ENCODE peak calls at places on chromosomes 16 and 17, in eight cellular contexts. M is HCT116; Y is CD8-positive, alpha-beta T cell; P is tibial artery; C is upper lobe of right lung; W is tibial nerve; A is SK-N-SH; H is stomach. J is an unnamed sample.
A peak's percentile ranks its signal among the peaks of the same experiment; 100 is the strongest.

GRCh38 chr16:84825896-84826557 is 6.2 kb downstream of the CRISPLD2 start:
- DNase-seq in C (no peak), Y (no peak), W (no peak), M (no peak), A (no peak), H (no peak), P (no peak), J (no peak)

GRCh38 chr17:18025596-18026407 is 13.2 kb downstream of the ATPAF2 start:
- DNase-seq in A (no peak), H (no peak), M (no peak), Y (no peak), P (no peak), W (no peak), C (no peak), J (no peak)

GRCh38 chr17:40098846-40099626 is 1.4 kb downstream of the NR1D1 start:
- DNase-seq in P (peak; percentile 100), H (peak; percentile 100), C (peak; percentile 100), A (peak; percentile 97), Y (peak; percentile 100), W (peak; percentile 100), M (peak; percentile 99), J (peak; percentile 99)

GRCh38 chr17:65942592-65942991 is 249.3 kb downstream of the CEP112 start:
- DNase-seq in A (no peak), W (no peak), H (no peak), C (no peak), P (no peak), Y (no peak), M (no peak), J (no peak)

GRCh38 chr16:72884037-72884436 is 163.9 kb downstream of the ZFHX3 start:
- DNase-seq in Y (no peak), C (no peak), A (no peak), H (no peak), M (no peak), W (no peak), P (no peak), J (no peak)

GRCh38 chr17:6233339-6233738 is 163.2 kb downstream of the WSCD1 start:
- DNase-seq in H (no peak), A (no peak), W (no peak), M (no peak), Y (no peak), C (no peak), P (no peak), J (no peak)

GRCh38 chr17:8766731-8767130 is 8.4 kb upstream of the SPDYE4 start:
- DNase-seq in P (no peak), A (no peak), C (no peak), M (no peak), W (no peak), H (no peak), Y (no peak), J (no peak)

GRCh38 chr17:7004398-7005253 is 7.8 kb upstream of the RNASEK start:
- DNase-seq in C (no peak), Y (no peak), W (no peak), A (peak; percentile 70), H (no peak), M (peak; percentile 56), P (no peak), J (no peak)

GRCh38 chr16:55552621-55553020 is 13.9 kb upstream of the CAPNS2 start:
- DNase-seq in C (no peak), M (no peak), Y (no peak), W (no peak), A (no peak), H (no peak), P (no peak), J (no peak)

GRCh38 chr16:71357681-71358080 is 842 bp upstream of the CALB2 start:
- DNase-seq in H (no peak), M (no peak), A (peak; percentile 32), P (no peak), W (no peak), C (no peak), Y (no peak), J (no peak)

GRCh38 chr16:50538411-50539052 is 9.7 kb upstream of the NKD1 start:
- DNase-seq in H (no peak), W (no peak), C (no peak), Y (no peak), A (peak; percentile 62), M (no peak), P (no peak), J (no peak)

GRCh38 chr16:67649494-67649931 is 4.6 kb downstream of the CARMIL2 start:
- DNase-seq in C (no peak), M (no peak), Y (no peak), W (no peak), H (no peak), A (peak; percentile 60), P (no peak), J (no peak)

GRCh38 chr17:69236464-69236863 is 7.8 kb upstream of the ABCA10 start:
- DNase-seq in H (no peak), A (no peak), P (no peak), W (no peak), M (no peak), Y (no peak), C (no peak), J (no peak)

GRCh38 chr17:39094607-39095308 is 56.7 kb downstream of the PLXDC1 start:
- DNase-seq in M (no peak), Y (peak; percentile 64), C (no peak), H (no peak), A (no peak), P (no peak), W (no peak), J (no peak)

GRCh38 chr17:51372345-51373004 is 112.1 kb downstream of the UTP18 start:
- DNase-seq in M (peak; percentile 98), P (peak; percentile 40), A (no peak), Y (no peak), C (no peak), H (no peak), W (no peak), J (no peak)

GRCh38 chr17:75681289-75681688 is 14.2 kb downstream of the SAP30BP start:
- DNase-seq in H (no peak), C (no peak), M (no peak), W (no peak), Y (no peak), P (no peak), A (no peak), J (no peak)

GRCh38 chr17:10741416-10742140 is 11.8 kb upstream of the TMEM220 start:
- DNase-seq in H (peak; percentile 25), Y (no peak), W (no peak), C (no peak), A (no peak), P (no peak), M (no peak), J (no peak)

GRCh38 chr17:61133853-61134252 is 265.8 kb upstream of the TBX2 start:
- DNase-seq in P (no peak), C (no peak), M (no peak), H (no peak), Y (no peak), W (no peak), A (no peak), J (no peak)

GRCh38 chr17:50213026-50214015 is 11.9 kb upstream of the COL1A1 start:
- DNase-seq in A (peak; percentile 56), C (no peak), W (no peak), Y (peak; percentile 61), P (peak; percentile 19), M (no peak), H (peak; percentile 10), J (no peak)

GRCh38 chr17:35312790-35313711 is 60.4 kb downstream of the SLFN11 start:
- DNase-seq in M (peak; percentile 37), C (peak; percentile 63), H (peak; percentile 37), A (peak; percentile 52), W (no peak), Y (peak; percentile 90), P (peak; percentile 31), J (no peak)

GRCh38 chr17:82031303-82031884 is at the start of gene RAC3:
- DNase-seq in P (no peak), H (no peak), Y (no peak), M (no peak), A (peak; percentile 93), C (no peak), W (no peak), J (no peak)

GRCh38 chr16:57999366-57999970 is 1.0 kb downstream of the ZNF319 start:
- DNase-seq in H (no peak), C (no peak), A (peak; percentile 52), W (no peak), P (no peak), M (no peak), Y (peak; percentile 63), J (no peak)

GRCh38 chr17:40862985-40863733 is 3.9 kb downstream of the KRT12 start:
- DNase-seq in Y (no peak), C (no peak), W (no peak), A (no peak), M (no peak), H (no peak), P (no peak), J (no peak)

GRCh38 chr17:77148109-77148958 is 7.6 kb downstream of the SEC14L1 start:
- DNase-seq in P (no peak), M (no peak), Y (no peak), W (no peak), H (no peak), A (no peak), C (peak; percentile 31), J (no peak)
- H3K4me1 ChIP-seq in P (peaks cover 17% of the 10 kb centered on the region), M (peaks cover 14% of the 10 kb centered on the region), Y (peaks cover 7% of the 10 kb centered on the region), W (peaks cover 50% of the 10 kb centered on the region), H (peaks cover 99% of the 10 kb centered on the region), A (peaks cover 9% of the 10 kb centered on the region), C (peaks cover 75% of the 10 kb centered on the region), J (peaks cover 32% of the 10 kb centered on the region)

GRCh38 chr17:48835971-48836370 is 5.1 kb downstream of the CALCOCO2 start:
- DNase-seq in Y (no peak), W (no peak), C (no peak), A (no peak), M (no peak), P (no peak), H (peak; percentile 49), J (no peak)
- H3K4me1 ChIP-seq in Y (peaks cover 64% of the 10 kb centered on the region), W (peaks cover 60% of the 10 kb centered on the region), C (peaks cover 89% of the 10 kb centered on the region), A (peaks cover 3% of the 10 kb centered on the region), M (peaks cover 8% of the 10 kb centered on the region), P (peaks cover 47% of the 10 kb centered on the region), H (peaks cover 94% of the 10 kb centered on the region), J (peaks cover 92% of the 10 kb centered on the region)

DNA sequence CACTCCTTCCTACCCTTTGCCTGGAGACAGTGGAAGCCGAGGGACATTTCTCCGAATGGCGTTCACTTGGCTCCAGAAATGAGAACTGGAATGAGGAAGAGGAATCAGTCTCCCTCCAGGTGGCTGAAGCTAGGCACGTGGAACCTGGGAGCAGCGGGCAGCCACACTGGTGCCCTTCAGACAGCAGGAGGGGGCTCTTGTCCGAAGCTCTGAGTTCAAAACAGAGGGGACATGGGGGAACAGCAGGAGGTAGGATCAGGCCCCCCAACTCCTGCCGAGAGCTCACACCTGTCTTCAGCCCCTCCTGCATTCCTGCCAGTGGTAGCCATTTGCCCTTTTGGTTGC is 41.5 kb downstream of the TMEM235 start:
- DNase-seq in W (no peak), H (no peak), Y (no peak), M (no peak), A (no peak), P (no peak), C (no peak), J (no peak)
- H3K4me1 ChIP-seq in W (peaks cover 13% of the 10 kb centered on the region), H (peaks cover 36% of the 10 kb centered on the region), Y (peaks cover 42% of the 10 kb centered on the region), M (peaks cover 8% of the 10 kb centered on the region), A (peaks cover 52% of the 10 kb centered on the region), P (peaks cover 2% of the 10 kb centered on the region), C (peaks cover 32% of the 10 kb centered on the region), J (no peaks in the 10 kb centered on the region)

DNA sequence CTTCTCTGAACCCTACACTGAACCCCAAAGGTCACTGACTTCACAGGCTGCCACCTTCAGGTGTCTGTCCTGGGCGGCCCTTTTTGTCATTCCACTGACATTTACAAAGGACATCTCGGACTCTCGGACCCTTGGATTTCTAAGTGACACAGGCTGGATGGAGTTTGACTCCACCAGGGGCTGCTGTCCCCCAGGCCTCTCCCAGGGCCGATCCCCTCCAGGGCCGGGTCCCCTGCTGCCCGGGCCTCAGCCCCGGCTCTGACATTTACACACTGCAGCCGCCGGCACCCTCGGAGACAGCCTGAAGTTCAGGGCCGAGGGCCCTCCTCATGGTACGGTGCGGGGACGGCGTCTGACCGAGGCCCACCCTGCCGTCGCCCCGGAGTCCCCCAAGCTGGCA is 24.1 kb downstream of the CACNA1H start:
- DNase-seq in M (no peak), Y (no peak), A (no peak), W (no peak), P (no peak), C (no peak), H (no peak), J (no peak)
- H3K4me1 ChIP-seq in M (peaks cover 42% of the 10 kb centered on the region), Y (no peaks in the 10 kb centered on the region), A (no peaks in the 10 kb centered on the region), W (no peaks in the 10 kb centered on the region), P (peaks cover 29% of the 10 kb centered on the region), C (peaks cover 8% of the 10 kb centered on the region), H (peaks cover 60% of the 10 kb centered on the region), J (peaks cover 22% of the 10 kb centered on the region)

J was measured in thoracic aorta.